ENCODE peak calls at places on chromosomes 13 and 19, in seven cellular contexts. A is HepG2, G is H1, M is HCT116, C is K562, F is GM12878, U is SK-N-SH. T is an unnamed sample.
A peak's percentile ranks its signal among the peaks of the same experiment; 100 is the strongest.

GRCh38 chr19:48896191-48896720 is 2.3 kb downstream of the TULP2 start:
- DNase-seq in A (no peak), G (peak; percentile 64), M (no peak), C (peak; percentile 80), F (no peak), U (peak; percentile 90), T (no peak)

GRCh38 chr19:7831452-7831851 is 1.4 kb downstream of the EVI5L start:
- DNase-seq in A (peak; percentile 70), G (peak; percentile 39), M (peak; percentile 66), C (peak; percentile 66), F (no peak), U (no peak), T (no peak)

GRCh38 chr13:37090912-37091311 is 14.6 kb downstream of the CSNK1A1L start:
- DNase-seq in A (no peak), G (no peak), M (no peak), C (no peak), F (no peak), U (no peak), T (no peak)

GRCh38 chr19:29872224-29872731 is 60.5 kb downstream of the CCNE1 start:
- DNase-seq in A (no peak), G (no peak), M (no peak), C (peak; percentile 60), F (no peak), U (peak; percentile 49), T (no peak)

GRCh38 chr19:42657551-42657950 is 62.8 kb upstream of the CEACAM8 start:
- DNase-seq in A (no peak), G (no peak), M (no peak), C (no peak), F (no peak), U (no peak), T (no peak)

GRCh38 chr19:45117167-45117594 is 24.2 kb downstream of the PPP1R37 start:
- DNase-seq in A (no peak), G (no peak), M (no peak), C (peak; percentile 54), F (peak; percentile 73), U (no peak), T (peak; percentile 52)

GRCh38 chr13:105774739-105775460 is 760.6 kb downstream of the EFNB2 start:
- DNase-seq in A (peak; percentile 43), G (no peak), M (peak; percentile 80), C (no peak), F (no peak), U (no peak), T (no peak)

GRCh38 chr13:74575729-74576125 is 441.5 kb upstream of the KLF12 start:
- DNase-seq in A (no peak), G (no peak), M (no peak), C (peak; percentile 73), F (no peak), U (peak; percentile 90), T (no peak)

GRCh38 chr19:53982056-53982455 is 9.4 kb upstream of the CACNG6 start:
- DNase-seq in A (no peak), G (no peak), M (no peak), C (no peak), F (no peak), U (peak; percentile 64), T (peak; percentile 56)

GRCh38 chr19:50293263-50294004 is 35.7 kb downstream of the KCNC3 start:
- DNase-seq in A (no peak), G (no peak), M (no peak), C (no peak), F (no peak), U (no peak), T (no peak)

GRCh38 chr19:58352760-58353671 is at the start of gene A1BG:
- DNase-seq in A (no peak), G (no peak), M (no peak), C (no peak), F (no peak), U (no peak), T (no peak)

GRCh38 chr13:113022391-113023216 is 53.6 kb downstream of the MCF2L start:
- DNase-seq in A (peak; percentile 98), G (no peak), M (no peak), C (no peak), F (no peak), U (no peak), T (no peak)

GRCh38 chr19:7215176-7215575 is 79.0 kb downstream of the INSR start:
- DNase-seq in A (no peak), G (no peak), M (no peak), C (no peak), F (no peak), U (no peak), T (no peak)

GRCh38 chr13:46571189-46571901 is 18.4 kb downstream of the LRCH1 start:
- DNase-seq in A (peak; percentile 39), G (no peak), M (no peak), C (no peak), F (no peak), U (no peak), T (no peak)

GRCh38 chr19:40438284-40438683 is 5.9 kb downstream of the SERTAD3 start:
- DNase-seq in A (no peak), G (no peak), M (no peak), C (no peak), F (no peak), U (no peak), T (no peak)

GRCh38 chr13:64793592-64793991 is 2436.5 kb downstream of the PCDH9 start:
- DNase-seq in A (no peak), G (no peak), M (no peak), C (no peak), F (no peak), U (no peak), T (no peak)

GRCh38 chr13:48585456-48585840 is 52.6 kb upstream of the RCBTB2 start:
- DNase-seq in A (peak; percentile 43), G (no peak), M (peak; percentile 12), C (no peak), F (no peak), U (no peak), T (no peak)

GRCh38 chr13:97018029-97018819 is 23.9 kb upstream of the OXGR1 start:
- DNase-seq in A (peak; percentile 36), G (no peak), M (peak; percentile 52), C (peak; percentile 56), F (no peak), U (peak; percentile 41), T (peak; percentile 66)

GRCh38 chr13:110535526-110535925 is 26.0 kb downstream of the RAB20 start:
- DNase-seq in A (no peak), G (no peak), M (no peak), C (no peak), F (no peak), U (no peak), T (no peak)

GRCh38 chr19:8333771-8334457 is 9.1 kb downstream of the KANK3 start:
- DNase-seq in A (no peak), G (no peak), M (no peak), C (no peak), F (no peak), U (peak; percentile 38), T (no peak)

GRCh38 chr19:50983625-50984292 is at the start of gene KLK7:
- DNase-seq in A (no peak), G (no peak), M (no peak), C (no peak), F (no peak), U (no peak), T (no peak)

GRCh38 chr19:49097453-49098288 is 12.4 kb downstream of the SNRNP70 start:
- DNase-seq in A (peak; percentile 55), G (peak; percentile 66), M (peak; percentile 50), C (peak; percentile 86), F (no peak), U (peak; percentile 87), T (peak; percentile 93)

GRCh38 chr19:2345794-2346663 is 14.0 kb upstream of the TMPRSS9 start:
- DNase-seq in A (no peak), G (no peak), M (no peak), C (peak; percentile 90), F (no peak), U (peak; percentile 75), T (no peak)

GRCh38 chr19:28609091-28609755 is 603.7 kb downstream of the UQCRFS1 start:
- DNase-seq in A (no peak), G (no peak), M (no peak), C (peak; percentile 76), F (no peak), U (no peak), T (no peak)
- TF ChIP-seq JUND in A (no peak), G (no peak), M (no peak), C (no peak), F (no peak), U (no peak), T (no peak)

GRCh38 chr13:21744149-21744548 is 73.3 kb downstream of the FGF9 start:
- DNase-seq in A (no peak), G (no peak), M (no peak), C (no peak), F (no peak), U (no peak), T (no peak)

GRCh38 chr13:21745307-21745706 is 74.4 kb downstream of the FGF9 start:
- DNase-seq in A (no peak), G (no peak), M (no peak), C (peak; percentile 2), F (no peak), U (no peak), T (no peak)

GRCh38 chr13:21749410-21749809 is 78.5 kb downstream of the FGF9 start:
- DNase-seq in A (peak; percentile 32), G (no peak), M (no peak), C (no peak), F (no peak), U (no peak), T (no peak)

GRCh38 chr13:21752501-21752900 is 81.6 kb downstream of the FGF9 start:
- DNase-seq in A (no peak), G (no peak), M (no peak), C (no peak), F (no peak), U (no peak), T (no peak)

GRCh38 chr13:21747456-21747855 is 76.6 kb downstream of the FGF9 start:
- DNase-seq in A (no peak), G (no peak), M (no peak), C (no peak), F (no peak), U (no peak), T (no peak)
- TF ChIP-seq JUND in A (no peak), G (no peak), M (no peak), C (no peak), F (no peak), U (no peak), T (no peak)

GRCh38 chr19:37902668-37903067 is 3.7 kb downstream of the WDR87 start:
- DNase-seq in A (peak; percentile 71), G (peak; percentile 73), M (peak; percentile 82), C (peak; percentile 87), F (no peak), U (peak; percentile 77), T (peak; percentile 60)
- TF ChIP-seq JUND in A (no peak), G (no peak), M (no peak), C (no peak), F (no peak), U (no peak), T (no peak)

DNA sequence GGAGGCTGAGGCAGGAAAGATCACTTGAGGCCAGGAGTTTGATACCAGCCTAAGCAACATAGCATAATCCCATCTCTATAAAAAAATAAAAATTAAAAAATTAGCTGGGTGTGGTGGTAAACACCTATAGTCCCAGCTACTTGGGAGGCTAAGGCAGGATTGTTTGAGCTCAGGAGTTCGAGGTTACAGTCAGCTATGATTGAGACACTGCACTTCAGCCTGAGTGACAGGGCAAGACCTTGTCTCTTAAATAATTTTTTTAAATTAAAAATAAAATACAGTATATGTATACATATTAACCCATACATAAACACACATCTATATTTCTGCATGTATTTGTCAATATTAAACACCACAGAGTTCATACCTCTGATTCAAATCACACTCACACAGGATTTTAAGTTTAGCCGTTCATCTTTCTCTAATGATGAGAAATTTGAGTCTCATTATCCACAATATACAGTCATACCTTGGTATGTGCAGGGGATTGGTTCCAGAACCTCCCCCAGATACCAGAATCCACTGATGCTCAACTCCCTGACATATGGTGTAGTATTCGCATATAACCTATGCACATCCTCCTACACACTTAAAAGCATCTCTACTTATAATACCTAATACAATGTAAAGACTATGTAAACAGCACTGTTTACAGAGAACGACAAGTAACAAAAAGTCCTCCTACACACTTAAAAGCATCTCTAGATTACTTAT is 44.7 kb downstream of the PSPC1 start:
- DNase-seq in A (no peak), G (no peak), M (no peak), C (no peak), F (no peak), U (no peak), T (no peak)
- TF ChIP-seq JUND in A (no peak), G (no peak), M (no peak), C (no peak), F (no peak), U (no peak), T (no peak)